ENCODE peak calls at places on chromosomes 3 and 15, in five cellular contexts. Z is A172, H is Daoy, R is posterior cingulate gyrus, B is neuronal stem cell. F is an unnamed sample.

GRCh38 chr3:12869025-12869695 is 27.8 kb upstream of the RPL32 start:
- DNase-seq in Z (no peak), H (peak), R (no peak), B (peak), F (no peak)

GRCh38 chr3:14322001-14322400 is 80.4 kb upstream of the SLC6A6 start:
- DNase-seq in Z (peak), H (no peak), R (no peak), B (no peak), F (no peak)

GRCh38 chr3:47359283-47359682 is 21.5 kb upstream of the PTPN23 start:
- DNase-seq in Z (no peak), H (no peak), R (no peak), B (no peak), F (no peak)

GRCh38 chr15:83746231-83746630 is 92.3 kb downstream of the ADAMTSL3 start:
- DNase-seq in Z (no peak), H (peak), R (no peak), B (no peak), F (no peak)

GRCh38 chr3:113804701-113805100 is 33.9 kb upstream of the GRAMD1C start:
- DNase-seq in Z (no peak), H (no peak), R (no peak), B (no peak), F (no peak)

GRCh38 chr3:15428539-15428938 is 1.1 kb downstream of the EAF1 start:
- DNase-seq in Z (peak), H (peak), R (no peak), B (no peak), F (no peak)

GRCh38 chr15:37134699-37135131 is 34.4 kb upstream of the MEIS2 start:
- DNase-seq in Z (peak), H (peak), R (no peak), B (no peak), F (no peak)

GRCh38 chr3:88230638-88231037 is 80.9 kb downstream of the C3orf38 start:
- DNase-seq in Z (no peak), H (no peak), R (no peak), B (no peak), F (no peak)

GRCh38 chr3:186125118-186125517 is 16.2 kb upstream of the ETV5 start:
- DNase-seq in Z (no peak), H (no peak), R (no peak), B (no peak), F (no peak)

GRCh38 chr3:12870942-12871341 is 29.6 kb upstream of the RPL32 start:
- DNase-seq in Z (no peak), H (peak), R (no peak), B (no peak), F (no peak)